ENCODE peak calls at places on chromosomes 4 and X, in eight cellular contexts. G is GM23248, K is HCT116, M is MM.1S, W is hepatocyte, Z is neural progenitor cell, V is GM23338, F is OCI-LY7. L is an unnamed sample.

GRCh38 chr4:124899997-124900396 is 187.5 kb upstream of the ANKRD50 start:
- DNase-seq in G (no peak), K (no peak), M (no peak), W (no peak), Z (no peak), V (no peak), F (no peak), L (no peak)

GRCh38 chr4:20840648-20841190 is 140.5 kb downstream of the PACRGL start:
- DNase-seq in G (no peak), K (no peak), M (no peak), W (no peak), Z (no peak), V (no peak), F (no peak), L (no peak)

GRCh38 chrX:10636337-10636736 is 16.0 kb upstream of the MID1 start:
- DNase-seq in G (peak; percentile 69), K (peak; percentile 59), M (no peak), W (peak; percentile 46), Z (peak; percentile 55), V (peak; percentile 72), F (no peak), L (peak; percentile 80)

GRCh38 chr4:145909773-145910172 is 28.9 kb downstream of the ZNF827 start:
- DNase-seq in G (peak; percentile 10), K (no peak), M (no peak), W (no peak), Z (no peak), V (no peak), F (no peak), L (peak; percentile 50)

GRCh38 chrX:46838482-46838857 is 1.6 kb downstream of the RP2 start:
- DNase-seq in G (peak; percentile 50), K (no peak), M (no peak), W (no peak), Z (no peak), V (no peak), F (no peak), L (no peak)

GRCh38 chr4:26624042-26624441 is 40.2 kb downstream of the TBC1D19 start:
- DNase-seq in G (peak; percentile 37), K (no peak), M (no peak), W (no peak), Z (no peak), V (no peak), F (no peak), L (no peak)

GRCh38 chr4:126264839-126265238 is 950.1 kb downstream of the FAT4 start:
- DNase-seq in G (peak; percentile 81), K (no peak), M (no peak), W (no peak), Z (no peak), V (no peak), F (no peak), L (peak; percentile 36)

GRCh38 chr4:77308843-77309242 is 151.8 kb downstream of the CCNG2 start:
- DNase-seq in G (peak; percentile 71), K (peak; percentile 10), M (peak; percentile 56), W (peak; percentile 30), Z (peak; percentile 54), V (peak; percentile 74), F (peak; percentile 50), L (peak; percentile 67)

GRCh38 chrX:139559383-139560042 is 29.0 kb downstream of the F9 start:
- DNase-seq in G (peak; percentile 65), K (peak; percentile 24), M (peak; percentile 68), W (peak; percentile 71), Z (peak; percentile 75), V (peak; percentile 63), F (peak; percentile 76), L (peak; percentile 78)

GRCh38 chrX:29471829-29472228 is 743.5 kb upstream of the MAGEB2 start:
- DNase-seq in G (no peak), K (no peak), M (no peak), W (no peak), Z (no peak), V (no peak), F (no peak), L (no peak)

GRCh38 chrX:151870603-151871002 is 42.1 kb upstream of the MAGEA4 start:
- DNase-seq in G (peak; percentile 60), K (peak; percentile 13), M (no peak), W (no peak), Z (no peak), V (no peak), F (no peak), L (peak; percentile 30)

GRCh38 chr4:44629280-44629866 is 22.1 kb downstream of the YIPF7 start:
- DNase-seq in G (peak; percentile 70), K (peak; percentile 35), M (peak; percentile 61), W (peak; percentile 72), Z (peak; percentile 66), V (peak; percentile 74), F (peak; percentile 57), L (peak; percentile 81)

GRCh38 chr4:184815046-184815877 is 10.5 kb downstream of the ACSL1 start:
- DNase-seq in G (peak; percentile 80), K (peak; percentile 60), M (peak; percentile 62), W (peak; percentile 92), Z (peak; percentile 34), V (no peak), F (peak; percentile 76), L (peak; percentile 72)

GRCh38 chr4:80199004-80199579 is 1.8 kb downstream of the PRDM8 start:
- DNase-seq in G (no peak), K (no peak), M (no peak), W (no peak), Z (no peak), V (no peak), F (no peak), L (no peak)

GRCh38 chr4:133147922-133148689 is 988 bp upstream of the PCDH10 start:
- DNase-seq in G (peak; percentile 43), K (no peak), M (no peak), W (peak; percentile 60), Z (peak; percentile 78), V (peak; percentile 64), F (no peak), L (peak; percentile 27)

GRCh38 chr4:92791876-92792490 is 488.2 kb downstream of the GRID2 start:
- DNase-seq in G (no peak), K (no peak), M (no peak), W (no peak), Z (no peak), V (no peak), F (no peak), L (no peak)

GRCh38 chr4:167867191-167867590 is 225.1 kb upstream of the ANXA10 start:
- DNase-seq in G (no peak), K (no peak), M (no peak), W (no peak), Z (no peak), V (no peak), F (no peak), L (no peak)

GRCh38 chrX:110204986-110205385 is 112.9 kb downstream of the AMMECR1 start:
- DNase-seq in G (peak; percentile 78), K (no peak), M (no peak), W (no peak), Z (no peak), V (no peak), F (no peak), L (peak; percentile 52)

GRCh38 chr4:125085-125820 is 952 bp downstream of the ZNF718 start:
- DNase-seq in G (peak; percentile 73), K (no peak), M (no peak), W (peak; percentile 79), Z (peak; percentile 50), V (peak; percentile 85), F (peak; percentile 44), L (peak; percentile 1)

GRCh38 chr4:8754634-8755589 is 116.7 kb downstream of the HMX1 start:
- DNase-seq in G (no peak), K (no peak), M (no peak), W (no peak), Z (no peak), V (no peak), F (no peak), L (no peak)

GRCh38 chr4:137454767-137455166 is 77.5 kb downstream of the PCDH18 start:
- DNase-seq in G (no peak), K (no peak), M (no peak), W (no peak), Z (no peak), V (no peak), F (no peak), L (no peak)

GRCh38 chr4:117324851-117325491 is 239.6 kb upstream of the TRAM1L1 start:
- DNase-seq in G (peak; percentile 2), K (peak; percentile 49), M (no peak), W (peak; percentile 9), Z (no peak), V (no peak), F (no peak), L (peak; percentile 93)

GRCh38 chr4:141912831-141913230 is 276.4 kb downstream of the IL15 start:
- DNase-seq in G (no peak), K (no peak), M (no peak), W (peak; percentile 14), Z (no peak), V (no peak), F (no peak), L (no peak)

GRCh38 chr4:98506462-98507132 is 151.8 kb downstream of the TSPAN5 start:
- DNase-seq in G (no peak), K (no peak), M (no peak), W (no peak), Z (peak; percentile 50), V (peak; percentile 76), F (no peak), L (no peak)

GRCh38 chr4:708631-708933 is 3.0 kb downstream of the PCGF3 start:
- DNase-seq in G (no peak), K (no peak), M (no peak), W (no peak), Z (no peak), V (no peak), F (no peak), L (no peak)

GRCh38 chr4:161791796-161792556 is 371.8 kb downstream of the FSTL5 start:
- DNase-seq in G (no peak), K (no peak), M (no peak), W (no peak), Z (no peak), V (no peak), F (no peak), L (no peak)
- TF ChIP-seq EZH2phosphoT487 in G (no peak), K (no peak), M (no peak), W (no peak), Z (no peak), V (no peak), F (no peak), L (no peak)

GRCh38 chr4:75338352-75338880 is 175.8 kb downstream of the RCHY1 start:
- DNase-seq in G (no peak), K (no peak), M (no peak), W (no peak), Z (no peak), V (no peak), F (no peak), L (peak; percentile 47)
- TF ChIP-seq EZH2phosphoT487 in G (no peak), K (no peak), M (no peak), W (no peak), Z (no peak), V (no peak), F (no peak), L (no peak)

GRCh38 chrX:135410861-135411627 is 10.7 kb upstream of the SMIM10L2A start:
- DNase-seq in G (no peak), K (no peak), M (no peak), W (no peak), Z (no peak), V (no peak), F (no peak), L (no peak)
- TF ChIP-seq EZH2phosphoT487 in G (no peak), K (no peak), M (no peak), W (no peak), Z (no peak), V (no peak), F (no peak), L (no peak)

DNA sequence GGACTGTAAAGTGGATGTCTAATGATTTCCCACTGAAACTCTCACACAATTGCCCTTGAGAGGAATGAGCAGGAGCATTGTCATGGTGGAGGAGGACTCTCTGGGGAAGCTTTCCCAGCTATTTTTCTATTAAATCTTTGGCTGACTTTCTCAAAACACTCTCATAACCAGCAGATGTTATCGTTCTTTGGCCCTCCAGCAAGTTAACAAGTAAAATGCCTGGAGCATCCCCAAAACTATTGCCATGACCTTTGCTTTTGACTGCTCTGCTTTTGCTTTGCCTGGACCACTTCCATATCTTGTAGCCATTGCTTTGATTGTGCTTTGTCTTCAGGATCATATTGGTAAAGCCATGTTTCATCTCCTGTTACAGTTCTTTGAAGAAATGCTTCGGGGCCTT is 120.2 kb upstream of the PDE5A start:
- DNase-seq in G (peak; percentile 74), K (no peak), M (no peak), W (no peak), Z (no peak), V (no peak), F (no peak), L (no peak)
- TF ChIP-seq EZH2phosphoT487 in G (no peak), K (no peak), M (no peak), W (no peak), Z (no peak), V (no peak), F (no peak), L (no peak)